ENCODE peak calls at places on chromosomes 1 and 21, in seven cellular contexts. M is IMR-90, T is H9, L is neuronal stem cell, Y is H1, C is mesenchymal stem cell, U is trophoblast cell. W is an unnamed sample.
A peak's percentile ranks its signal among the peaks of the same experiment; 100 is the strongest.

GRCh38 chr1:233197940-233198339 is 97.6 kb downstream of the PCNX2 start:
- DNase-seq in M (no peak), T (no peak), L (no peak), Y (no peak), C (no peak), U (no peak), W (no peak)

GRCh38 chr21:18772876-18773275 is 369.3 kb upstream of the TMPRSS15 start:
- DNase-seq in M (no peak), T (no peak), L (no peak), Y (no peak), C (no peak), U (no peak), W (no peak)

GRCh38 chr1:26771643-26772321 is 16.0 kb upstream of the PIGV start:
- DNase-seq in M (peak; percentile 99), T (no peak), L (no peak), Y (no peak), C (peak; percentile 98), U (peak; percentile 82), W (peak; percentile 95)

GRCh38 chr1:4756184-4756504 is 101.7 kb downstream of the AJAP1 start:
- DNase-seq in M (no peak), T (no peak), L (no peak), Y (no peak), C (no peak), U (no peak), W (no peak)

GRCh38 chr1:156492591-156493080 is 7.9 kb downstream of the MEF2D start:
- DNase-seq in M (no peak), T (no peak), L (no peak), Y (no peak), C (no peak), U (no peak), W (no peak)

GRCh38 chr1:208161656-208162375 is 82.4 kb downstream of the PLXNA2 start:
- DNase-seq in M (peak; percentile 39), T (no peak), L (no peak), Y (no peak), C (peak; percentile 71), U (no peak), W (no peak)

GRCh38 chr1:20322825-20323612 is 32.3 kb downstream of the VWA5B1 start:
- DNase-seq in M (peak; percentile 82), T (no peak), L (no peak), Y (no peak), C (no peak), U (peak; percentile 6), W (no peak)

GRCh38 chr1:235942979-235943575 is 76.4 kb upstream of the LYST start:
- DNase-seq in M (no peak), T (no peak), L (no peak), Y (no peak), C (no peak), U (no peak), W (no peak)

GRCh38 chr1:205812271-205812877 is 624 bp downstream of the SLC41A1 start:
- DNase-seq in M (peak; percentile 13), T (peak; percentile 66), L (peak; percentile 48), Y (peak; percentile 73), C (peak; percentile 55), U (peak; percentile 5), W (peak; percentile 61)

GRCh38 chr1:231584117-231584516 is 42.5 kb upstream of the DISC1 start:
- DNase-seq in M (peak; percentile 82), T (no peak), L (no peak), Y (no peak), C (peak; percentile 67), U (peak; percentile 41), W (no peak)

DNA sequence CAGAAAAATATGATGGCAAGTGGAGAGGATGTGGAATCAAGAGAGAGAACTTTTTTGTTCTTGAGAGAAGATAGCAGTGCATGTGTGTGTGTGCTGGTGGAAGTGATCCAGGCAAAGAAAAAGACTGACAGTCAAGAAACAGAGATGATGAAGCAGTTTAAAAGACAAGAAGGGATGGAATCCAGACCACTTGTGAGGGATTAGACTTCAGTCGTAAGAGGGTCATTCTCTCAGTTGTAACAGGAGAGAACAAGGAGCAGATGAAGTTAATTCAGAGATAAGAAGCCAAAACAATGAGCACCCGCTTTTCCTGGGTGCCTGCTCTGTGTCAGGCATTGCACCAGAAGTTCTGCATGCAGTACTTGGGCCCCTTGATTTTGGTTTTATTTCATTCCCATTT is 76.6 kb downstream of the RNF220 start:
- DNase-seq in M (no peak), T (no peak), L (no peak), Y (no peak), C (no peak), U (no peak), W (no peak)
- H3K4ac ChIP-seq in M (no peak overlapping the region), T (no peak overlapping the region), L (no peak overlapping the region), Y (no peak overlapping the region), C (no peak overlapping the region), U (no peak overlapping the region), W (no peak overlapping the region)

DNA sequence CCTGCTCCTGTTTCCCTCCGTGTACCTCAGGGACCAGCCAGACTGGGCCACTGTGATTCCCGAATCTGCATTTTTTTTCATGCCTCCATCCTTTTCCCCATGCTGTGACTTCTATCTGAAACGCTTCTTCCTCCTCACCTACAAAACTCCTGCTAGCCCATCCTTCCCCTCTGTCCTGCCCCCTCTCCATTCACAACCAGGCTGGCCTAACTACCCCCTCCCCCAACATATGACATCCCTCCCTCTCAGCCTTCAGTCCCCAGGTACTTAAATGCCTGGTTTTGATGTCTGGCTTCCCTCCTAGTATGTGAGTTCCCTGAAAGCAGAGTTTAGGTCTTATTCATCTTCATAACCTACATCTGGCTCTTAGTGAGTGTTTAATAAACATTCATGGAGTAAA is 82.7 kb downstream of the TAS1R2 start:
- DNase-seq in M (no peak), T (no peak), L (no peak), Y (no peak), C (no peak), U (no peak), W (peak; percentile 18)
- H2BK5ac ChIP-seq in M (no peak overlapping the region), T (no peak overlapping the region), L (no peak overlapping the region), Y (no peak overlapping the region), C (no peak overlapping the region), U (no peak overlapping the region), W (no peak overlapping the region)

DNA sequence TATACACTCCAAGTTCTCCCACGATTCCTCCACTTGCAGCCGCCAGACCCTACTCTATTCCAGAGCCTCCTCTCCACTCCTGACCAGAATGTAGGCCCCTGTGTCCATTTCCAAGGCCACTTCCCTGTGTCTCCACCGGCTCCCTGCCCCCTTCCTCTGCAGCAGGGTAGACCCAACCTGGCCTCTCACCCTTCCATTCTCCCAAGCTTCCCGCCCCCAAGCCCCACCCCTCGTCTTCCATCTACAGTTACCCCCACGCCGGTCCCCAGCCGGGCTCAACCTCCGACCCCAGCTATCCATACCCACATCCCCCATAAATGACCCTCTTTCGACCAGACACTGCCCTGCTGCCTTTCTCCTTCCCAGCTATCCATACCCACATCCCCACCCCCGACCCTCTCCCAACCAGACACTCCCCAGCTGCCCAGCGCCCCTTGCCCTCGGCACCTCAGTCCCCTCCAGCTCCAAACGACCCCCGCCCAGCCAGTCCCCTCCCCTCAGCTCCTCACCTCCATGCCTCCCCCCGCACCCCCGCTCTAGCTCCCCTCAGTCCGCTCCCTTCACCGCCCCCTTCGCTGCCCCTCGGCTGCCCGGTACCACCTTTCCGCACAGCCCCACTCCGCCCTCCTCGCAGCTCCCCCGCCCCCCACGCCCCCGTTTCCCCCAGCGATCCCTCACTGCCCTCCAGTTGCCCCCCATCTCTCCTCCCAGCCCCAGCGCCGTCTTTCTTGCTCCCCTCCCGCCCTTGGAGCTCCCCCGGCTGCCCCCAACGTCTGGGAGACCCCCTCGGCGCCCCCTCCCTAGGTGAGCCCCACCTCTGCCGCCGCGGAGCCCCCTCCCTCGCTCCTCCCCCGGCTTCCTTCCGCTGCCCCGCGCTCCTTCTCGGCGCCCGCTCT is 670 bp downstream of the RAB3B start:
- DNase-seq in M (no peak), T (peak; percentile 48), L (no peak), Y (no peak), C (no peak), U (no peak), W (peak; percentile 25)
- H3K23ac ChIP-seq in M (peak overlapping the region; percentile 84), T (no peak overlapping the region), L (peak overlapping the region; percentile 77), Y (no peak overlapping the region), C (no peak overlapping the region), U (no peak overlapping the region), W (no peak overlapping the region)

DNA sequence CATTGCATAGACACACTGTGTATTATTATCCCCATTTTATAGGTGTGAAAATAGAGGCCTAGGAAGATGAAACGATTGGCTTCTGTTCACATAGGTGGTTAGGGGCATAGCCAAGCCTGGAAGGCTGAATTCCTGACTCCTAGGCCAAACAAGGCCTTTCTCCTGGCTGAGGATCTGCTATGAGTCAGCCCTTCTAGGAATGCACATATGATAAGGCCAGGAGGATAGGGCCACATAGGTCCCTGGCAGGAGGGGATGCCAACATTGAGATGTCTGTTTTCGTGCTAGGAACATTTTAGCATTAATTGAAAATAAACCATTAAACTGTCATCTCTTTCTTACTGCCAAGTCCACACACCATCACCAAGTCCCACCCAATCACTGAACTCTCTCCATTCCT is 9.2 kb downstream of the CSMD2 start:
- DNase-seq in M (no peak), T (no peak), L (no peak), Y (no peak), C (no peak), U (peak; percentile 9), W (peak; percentile 63)
- H3K4ac ChIP-seq in M (no peak overlapping the region), T (no peak overlapping the region), L (no peak overlapping the region), Y (no peak overlapping the region), C (no peak overlapping the region), U (no peak overlapping the region), W (no peak overlapping the region)

GRCh38 chr1:74513901-74514300 is 1.5 kb upstream of the LRRC53 start:
- DNase-seq in M (no peak), T (no peak), L (no peak), Y (no peak), C (no peak), U (no peak), W (no peak)
- H2BK5ac ChIP-seq in M (no peak overlapping the region), T (no peak overlapping the region), L (no peak overlapping the region), Y (no peak overlapping the region), C (no peak overlapping the region), U (no peak overlapping the region), W (no peak overlapping the region)

GRCh38 chr1:221625026-221625425 is 116.9 kb downstream of the DUSP10 start:
- DNase-seq in M (no peak), T (no peak), L (no peak), Y (no peak), C (no peak), U (no peak), W (no peak)

GRCh38 chr1:221621683-221622082 is 120.2 kb downstream of the DUSP10 start:
- DNase-seq in M (no peak), T (no peak), L (no peak), Y (no peak), C (no peak), U (no peak), W (no peak)

GRCh38 chr1:221622389-221622788 is 119.5 kb downstream of the DUSP10 start:
- DNase-seq in M (no peak), T (no peak), L (no peak), Y (no peak), C (no peak), U (no peak), W (no peak)

GRCh38 chr1:221620437-221621384 is 121.2 kb downstream of the DUSP10 start:
- DNase-seq in M (peak; percentile 23), T (no peak), L (no peak), Y (no peak), C (no peak), U (no peak), W (no peak)
- H3K23ac ChIP-seq in M (no peak overlapping the region), T (no peak overlapping the region), L (no peak overlapping the region), Y (no peak overlapping the region), C (no peak overlapping the region), U (no peak overlapping the region), W (no peak overlapping the region)